ENCODE peak calls at places on chromosomes 7 and 10, in nine cellular contexts. One of them, this sample, is unnamed.

GRCh38 chr10:87093461-87094372 is 926 bp downstream of the GLUD1 start:
- DNase-seq in OCI-LY7: peak
- DNase-seq in activated effector memory CD4-positive, alpha-beta T cell treated with anti-CD3 and anti-CD28 coated beads, Interleukin-2, amount 50 U/mL, for 16 hours: peak
- DNase-seq in H7: peak
- DNase-seq in activated naive CD4-positive, alpha-beta T cell: peak
- DNase-seq in T-helper 17 cell: peak
- DNase-seq in fibroblast of lung: peak
- DNase-seq in G401: peak
- DNase-seq in dorsolateral prefrontal cortex: peak
- DNase-seq in this sample: peak

GRCh38 chr7:31890198-31890597 is 180.0 kb downstream of the PDE1C start:
- DNase-seq in OCI-LY7: no peak
- DNase-seq in activated effector memory CD4-positive, alpha-beta T cell treated with anti-CD3 and anti-CD28 coated beads, Interleukin-2, amount 50 U/mL, for 16 hours: no peak
- DNase-seq in H7: no peak
- DNase-seq in activated naive CD4-positive, alpha-beta T cell: no peak
- DNase-seq in T-helper 17 cell: no peak
- DNase-seq in fibroblast of lung: peak
- DNase-seq in G401: no peak
- DNase-seq in dorsolateral prefrontal cortex: no peak
- DNase-seq in this sample: no peak

GRCh38 chr7:151729521-151729921 is 147.4 kb downstream of the PRKAG2 start:
- DNase-seq in OCI-LY7: no peak
- DNase-seq in activated effector memory CD4-positive, alpha-beta T cell treated with anti-CD3 and anti-CD28 coated beads, Interleukin-2, amount 50 U/mL, for 16 hours: no peak
- DNase-seq in H7: no peak
- DNase-seq in activated naive CD4-positive, alpha-beta T cell: no peak
- DNase-seq in T-helper 17 cell: no peak
- DNase-seq in fibroblast of lung: no peak
- DNase-seq in G401: no peak
- DNase-seq in dorsolateral prefrontal cortex: no peak
- DNase-seq in this sample: no peak

GRCh38 chr10:45379303-45379726 is 5.3 kb downstream of the ALOX5 start:
- DNase-seq in OCI-LY7: no peak
- DNase-seq in activated effector memory CD4-positive, alpha-beta T cell treated with anti-CD3 and anti-CD28 coated beads, Interleukin-2, amount 50 U/mL, for 16 hours: no peak
- DNase-seq in H7: no peak
- DNase-seq in activated naive CD4-positive, alpha-beta T cell: no peak
- DNase-seq in T-helper 17 cell: no peak
- DNase-seq in fibroblast of lung: no peak
- DNase-seq in G401: no peak
- DNase-seq in dorsolateral prefrontal cortex: no peak
- DNase-seq in this sample: no peak

GRCh38 chr7:5284304-5285281 is 1.9 kb downstream of the SLC29A4 start:
- DNase-seq in OCI-LY7: peak
- DNase-seq in activated effector memory CD4-positive, alpha-beta T cell treated with anti-CD3 and anti-CD28 coated beads, Interleukin-2, amount 50 U/mL, for 16 hours: no peak
- DNase-seq in H7: peak
- DNase-seq in activated naive CD4-positive, alpha-beta T cell: no peak
- DNase-seq in T-helper 17 cell: no peak
- DNase-seq in fibroblast of lung: peak
- DNase-seq in G401: peak
- DNase-seq in dorsolateral prefrontal cortex: peak
- DNase-seq in this sample: peak

GRCh38 chr10:28939352-28940157 is 262.2 kb downstream of the BAMBI start:
- DNase-seq in OCI-LY7: no peak
- DNase-seq in activated effector memory CD4-positive, alpha-beta T cell treated with anti-CD3 and anti-CD28 coated beads, Interleukin-2, amount 50 U/mL, for 16 hours: no peak
- DNase-seq in H7: peak
- DNase-seq in activated naive CD4-positive, alpha-beta T cell: no peak
- DNase-seq in T-helper 17 cell: no peak
- DNase-seq in fibroblast of lung: peak
- DNase-seq in G401: peak
- DNase-seq in dorsolateral prefrontal cortex: no peak
- DNase-seq in this sample: peak

GRCh38 chr10:79111427-79111826 is 42.7 kb downstream of the ZMIZ1 start:
- DNase-seq in OCI-LY7: no peak
- DNase-seq in activated effector memory CD4-positive, alpha-beta T cell treated with anti-CD3 and anti-CD28 coated beads, Interleukin-2, amount 50 U/mL, for 16 hours: no peak
- DNase-seq in H7: no peak
- DNase-seq in activated naive CD4-positive, alpha-beta T cell: no peak
- DNase-seq in T-helper 17 cell: no peak
- DNase-seq in fibroblast of lung: peak
- DNase-seq in G401: no peak
- DNase-seq in dorsolateral prefrontal cortex: no peak
- DNase-seq in this sample: no peak

GRCh38 chr10:28431139-28431538 is 101.8 kb upstream of the WAC start:
- DNase-seq in OCI-LY7: no peak
- DNase-seq in activated effector memory CD4-positive, alpha-beta T cell treated with anti-CD3 and anti-CD28 coated beads, Interleukin-2, amount 50 U/mL, for 16 hours: no peak
- DNase-seq in H7: peak
- DNase-seq in activated naive CD4-positive, alpha-beta T cell: no peak
- DNase-seq in T-helper 17 cell: no peak
- DNase-seq in fibroblast of lung: no peak
- DNase-seq in G401: no peak
- DNase-seq in dorsolateral prefrontal cortex: no peak
- DNase-seq in this sample: peak

GRCh38 chr10:105827133-105827532 is 1186.0 kb downstream of the SORCS3 start:
- DNase-seq in OCI-LY7: no peak
- DNase-seq in activated effector memory CD4-positive, alpha-beta T cell treated with anti-CD3 and anti-CD28 coated beads, Interleukin-2, amount 50 U/mL, for 16 hours: no peak
- DNase-seq in H7: no peak
- DNase-seq in activated naive CD4-positive, alpha-beta T cell: no peak
- DNase-seq in T-helper 17 cell: no peak
- DNase-seq in fibroblast of lung: no peak
- DNase-seq in G401: no peak
- DNase-seq in dorsolateral prefrontal cortex: no peak
- DNase-seq in this sample: no peak

GRCh38 chr10:116676118-116676517 is 55.4 kb downstream of the PNLIPRP2 start:
- DNase-seq in OCI-LY7: no peak
- DNase-seq in activated effector memory CD4-positive, alpha-beta T cell treated with anti-CD3 and anti-CD28 coated beads, Interleukin-2, amount 50 U/mL, for 16 hours: no peak
- DNase-seq in H7: no peak
- DNase-seq in activated naive CD4-positive, alpha-beta T cell: no peak
- DNase-seq in T-helper 17 cell: no peak
- DNase-seq in fibroblast of lung: no peak
- DNase-seq in G401: no peak
- DNase-seq in dorsolateral prefrontal cortex: no peak
- DNase-seq in this sample: no peak

GRCh38 chr10:117462424-117462792 is 80.1 kb upstream of the EMX2 start:
- DNase-seq in OCI-LY7: no peak
- DNase-seq in activated effector memory CD4-positive, alpha-beta T cell treated with anti-CD3 and anti-CD28 coated beads, Interleukin-2, amount 50 U/mL, for 16 hours: no peak
- DNase-seq in H7: peak
- DNase-seq in activated naive CD4-positive, alpha-beta T cell: no peak
- DNase-seq in T-helper 17 cell: no peak
- DNase-seq in fibroblast of lung: no peak
- DNase-seq in G401: no peak
- DNase-seq in dorsolateral prefrontal cortex: no peak
- DNase-seq in this sample: peak

GRCh38 chr10:89348458-89348857 is 20.7 kb downstream of the IFIT3 start:
- DNase-seq in OCI-LY7: no peak
- DNase-seq in activated effector memory CD4-positive, alpha-beta T cell treated with anti-CD3 and anti-CD28 coated beads, Interleukin-2, amount 50 U/mL, for 16 hours: no peak
- DNase-seq in H7: no peak
- DNase-seq in activated naive CD4-positive, alpha-beta T cell: no peak
- DNase-seq in T-helper 17 cell: no peak
- DNase-seq in fibroblast of lung: no peak
- DNase-seq in G401: no peak
- DNase-seq in dorsolateral prefrontal cortex: no peak
- DNase-seq in this sample: no peak

GRCh38 chr10:44300666-44301649 is 83.9 kb downstream of the CXCL12 start:
- DNase-seq in OCI-LY7: no peak
- DNase-seq in activated effector memory CD4-positive, alpha-beta T cell treated with anti-CD3 and anti-CD28 coated beads, Interleukin-2, amount 50 U/mL, for 16 hours: no peak
- DNase-seq in H7: no peak
- DNase-seq in activated naive CD4-positive, alpha-beta T cell: no peak
- DNase-seq in T-helper 17 cell: no peak
- DNase-seq in fibroblast of lung: peak
- DNase-seq in G401: peak
- DNase-seq in dorsolateral prefrontal cortex: no peak
- DNase-seq in this sample: peak

GRCh38 chr10:74118794-74119193 is 31.8 kb downstream of the AP3M1 start:
- DNase-seq in OCI-LY7: no peak
- DNase-seq in activated effector memory CD4-positive, alpha-beta T cell treated with anti-CD3 and anti-CD28 coated beads, Interleukin-2, amount 50 U/mL, for 16 hours: no peak
- DNase-seq in H7: no peak
- DNase-seq in activated naive CD4-positive, alpha-beta T cell: no peak
- DNase-seq in T-helper 17 cell: no peak
- DNase-seq in fibroblast of lung: no peak
- DNase-seq in G401: no peak
- DNase-seq in dorsolateral prefrontal cortex: no peak
- DNase-seq in this sample: no peak

GRCh38 chr7:363626-364025 is 73.7 kb downstream of the FOXL3 start:
- DNase-seq in OCI-LY7: no peak
- DNase-seq in activated effector memory CD4-positive, alpha-beta T cell treated with anti-CD3 and anti-CD28 coated beads, Interleukin-2, amount 50 U/mL, for 16 hours: peak
- DNase-seq in H7: no peak
- DNase-seq in activated naive CD4-positive, alpha-beta T cell: peak
- DNase-seq in T-helper 17 cell: no peak
- DNase-seq in fibroblast of lung: no peak
- DNase-seq in G401: no peak
- DNase-seq in dorsolateral prefrontal cortex: no peak
- DNase-seq in this sample: no peak

GRCh38 chr10:11080564-11080984 is 62.9 kb downstream of the CELF2 start:
- DNase-seq in OCI-LY7: no peak
- DNase-seq in activated effector memory CD4-positive, alpha-beta T cell treated with anti-CD3 and anti-CD28 coated beads, Interleukin-2, amount 50 U/mL, for 16 hours: no peak
- DNase-seq in H7: no peak
- DNase-seq in activated naive CD4-positive, alpha-beta T cell: no peak
- DNase-seq in T-helper 17 cell: no peak
- DNase-seq in fibroblast of lung: no peak
- DNase-seq in G401: no peak
- DNase-seq in dorsolateral prefrontal cortex: no peak
- DNase-seq in this sample: no peak

GRCh38 chr7:129773328-129773731 is 161.8 kb downstream of the NRF1 start:
- DNase-seq in OCI-LY7: no peak
- DNase-seq in activated effector memory CD4-positive, alpha-beta T cell treated with anti-CD3 and anti-CD28 coated beads, Interleukin-2, amount 50 U/mL, for 16 hours: no peak
- DNase-seq in H7: no peak
- DNase-seq in activated naive CD4-positive, alpha-beta T cell: no peak
- DNase-seq in T-helper 17 cell: no peak
- DNase-seq in fibroblast of lung: no peak
- DNase-seq in G401: no peak
- DNase-seq in dorsolateral prefrontal cortex: no peak
- DNase-seq in this sample: no peak

GRCh38 chr7:91264924-91265681 is 870 bp downstream of the FZD1 start:
- DNase-seq in OCI-LY7: peak
- DNase-seq in activated effector memory CD4-positive, alpha-beta T cell treated with anti-CD3 and anti-CD28 coated beads, Interleukin-2, amount 50 U/mL, for 16 hours: no peak
- DNase-seq in H7: peak
- DNase-seq in activated naive CD4-positive, alpha-beta T cell: no peak
- DNase-seq in T-helper 17 cell: no peak
- DNase-seq in fibroblast of lung: peak
- DNase-seq in G401: peak
- DNase-seq in dorsolateral prefrontal cortex: peak
- DNase-seq in this sample: peak

GRCh38 chr10:22986771-22987542 is 59.1 kb downstream of the ARMC3 start:
- DNase-seq in OCI-LY7: peak
- DNase-seq in activated effector memory CD4-positive, alpha-beta T cell treated with anti-CD3 and anti-CD28 coated beads, Interleukin-2, amount 50 U/mL, for 16 hours: no peak
- DNase-seq in H7: no peak
- DNase-seq in activated naive CD4-positive, alpha-beta T cell: no peak
- DNase-seq in T-helper 17 cell: no peak
- DNase-seq in fibroblast of lung: peak
- DNase-seq in G401: peak
- DNase-seq in dorsolateral prefrontal cortex: no peak
- DNase-seq in this sample: no peak

GRCh38 chr7:55574062-55574717 is 1.9 kb upstream of the VOPP1 start:
- DNase-seq in OCI-LY7: no peak
- DNase-seq in activated effector memory CD4-positive, alpha-beta T cell treated with anti-CD3 and anti-CD28 coated beads, Interleukin-2, amount 50 U/mL, for 16 hours: no peak
- DNase-seq in H7: no peak
- DNase-seq in activated naive CD4-positive, alpha-beta T cell: no peak
- DNase-seq in T-helper 17 cell: no peak
- DNase-seq in fibroblast of lung: peak
- DNase-seq in G401: no peak
- DNase-seq in dorsolateral prefrontal cortex: no peak
- DNase-seq in this sample: no peak

GRCh38 chr10:121774813-121775212 is 153.0 kb downstream of the ATE1 start:
- DNase-seq in OCI-LY7: no peak
- DNase-seq in activated effector memory CD4-positive, alpha-beta T cell treated with anti-CD3 and anti-CD28 coated beads, Interleukin-2, amount 50 U/mL, for 16 hours: no peak
- DNase-seq in H7: no peak
- DNase-seq in activated naive CD4-positive, alpha-beta T cell: no peak
- DNase-seq in T-helper 17 cell: no peak
- DNase-seq in fibroblast of lung: peak
- DNase-seq in G401: no peak
- DNase-seq in dorsolateral prefrontal cortex: no peak
- DNase-seq in this sample: no peak

GRCh38 chr7:130288829-130289228 is 4.1 kb upstream of the CPA4 start:
- DNase-seq in OCI-LY7: no peak
- DNase-seq in activated effector memory CD4-positive, alpha-beta T cell treated with anti-CD3 and anti-CD28 coated beads, Interleukin-2, amount 50 U/mL, for 16 hours: no peak
- DNase-seq in H7: no peak
- DNase-seq in activated naive CD4-positive, alpha-beta T cell: no peak
- DNase-seq in T-helper 17 cell: no peak
- DNase-seq in fibroblast of lung: no peak
- DNase-seq in G401: no peak
- DNase-seq in dorsolateral prefrontal cortex: no peak
- DNase-seq in this sample: no peak

GRCh38 chr7:32942783-32943653 is 14.2 kb upstream of the FKBP9 start:
- DNase-seq in OCI-LY7: peak
- DNase-seq in activated effector memory CD4-positive, alpha-beta T cell treated with anti-CD3 and anti-CD28 coated beads, Interleukin-2, amount 50 U/mL, for 16 hours: peak
- DNase-seq in H7: peak
- DNase-seq in activated naive CD4-positive, alpha-beta T cell: peak
- DNase-seq in T-helper 17 cell: peak
- DNase-seq in fibroblast of lung: peak
- DNase-seq in G401: peak
- DNase-seq in dorsolateral prefrontal cortex: peak
- DNase-seq in this sample: peak

GRCh38 chr10:113550365-113550764 is 2.5 kb upstream of the HABP2 start:
- DNase-seq in OCI-LY7: no peak
- DNase-seq in activated effector memory CD4-positive, alpha-beta T cell treated with anti-CD3 and anti-CD28 coated beads, Interleukin-2, amount 50 U/mL, for 16 hours: no peak
- DNase-seq in H7: no peak
- DNase-seq in activated naive CD4-positive, alpha-beta T cell: no peak
- DNase-seq in T-helper 17 cell: no peak
- DNase-seq in fibroblast of lung: peak
- DNase-seq in G401: no peak
- DNase-seq in dorsolateral prefrontal cortex: no peak
- DNase-seq in this sample: no peak

GRCh38 chr10:70905071-70906021 is 17.0 kb upstream of the PCBD1 start:
- DNase-seq in OCI-LY7: no peak
- DNase-seq in activated effector memory CD4-positive, alpha-beta T cell treated with anti-CD3 and anti-CD28 coated beads, Interleukin-2, amount 50 U/mL, for 16 hours: peak
- DNase-seq in H7: peak
- DNase-seq in activated naive CD4-positive, alpha-beta T cell: no peak
- DNase-seq in T-helper 17 cell: no peak
- DNase-seq in fibroblast of lung: no peak
- DNase-seq in G401: no peak
- DNase-seq in dorsolateral prefrontal cortex: no peak
- DNase-seq in this sample: no peak

GRCh38 chr10:62479523-62479922 is 105.4 kb downstream of the ZNF365 start:
- DNase-seq in OCI-LY7: no peak
- DNase-seq in activated effector memory CD4-positive, alpha-beta T cell treated with anti-CD3 and anti-CD28 coated beads, Interleukin-2, amount 50 U/mL, for 16 hours: no peak
- DNase-seq in H7: no peak
- DNase-seq in activated naive CD4-positive, alpha-beta T cell: no peak
- DNase-seq in T-helper 17 cell: no peak
- DNase-seq in fibroblast of lung: no peak
- DNase-seq in G401: no peak
- DNase-seq in dorsolateral prefrontal cortex: no peak
- DNase-seq in this sample: no peak

This sample was measured in ELF-1.